ENCODE peak calls at places on chromosomes 4 and X, in nine cellular contexts. E is fibroblast of lung; X is CD8-positive, alpha-beta T cell; W is Karpas-422; A is PC-3; V is ovary; U is MM.1S; R is K562; H is transverse colon. C is an unnamed sample.

GRCh38 chr4:148375581-148375980 is 66.6 kb downstream of the NR3C2 start:
- DNase-seq in X (no peak), E (no peak), R (no peak), U (no peak), V (no peak), H (no peak), W (no peak), A (no peak), C (no peak)

GRCh38 chr4:162274354-162274753 is 110.6 kb upstream of the FSTL5 start:
- DNase-seq in H (peak; percentile 26), X (no peak), E (no peak), A (peak; percentile 11), V (no peak), W (peak; percentile 44), R (no peak), U (peak; percentile 43), C (no peak)

GRCh38 chrX:1535241-1536041 is 1.5 kb downstream of the P2RY8 start:
- DNase-seq in V (no peak), U (peak; percentile 50), A (no peak), W (peak; percentile 82), X (peak; percentile 40), E (no peak), R (no peak), H (peak; percentile 39), C (no peak)

GRCh38 chrX:13087322-13088154 is 43.1 kb upstream of the FAM9C start:
- DNase-seq in H (peak; percentile 45), A (peak; percentile 85), X (peak; percentile 57), V (no peak), R (no peak), E (no peak), W (no peak), U (peak; percentile 86), C (no peak)

GRCh38 chr4:124591646-124592045 is 120.9 kb downstream of the ANKRD50 start:
- DNase-seq in X (no peak), A (no peak), H (no peak), U (no peak), R (no peak), E (no peak), W (no peak), V (no peak), C (no peak)

GRCh38 chrX:11137543-11138139 is 26.5 kb downstream of the HCCS start:
- DNase-seq in U (peak; percentile 28), H (no peak), V (no peak), A (peak; percentile 73), E (peak; percentile 75), R (no peak), X (no peak), W (peak; percentile 79), C (peak; percentile 16)

GRCh38 chrX:8235026-8235425 is 64.0 kb upstream of the VCX2 start:
- DNase-seq in A (peak; percentile 10), H (no peak), X (no peak), U (no peak), R (no peak), V (no peak), W (no peak), E (peak; percentile 2), C (no peak)

GRCh38 chrX:57453901-57454300 is 137.9 kb upstream of the ZXDB start:
- DNase-seq in U (peak; percentile 34), A (peak; percentile 49), R (peak; percentile 8), H (no peak), W (peak; percentile 75), E (no peak), X (no peak), V (no peak), C (no peak)

GRCh38 chr4:37802068-37802666 is 24.3 kb upstream of the PGM2 start:
- DNase-seq in R (peak; percentile 11), X (no peak), V (peak; percentile 20), A (peak; percentile 84), U (peak; percentile 19), E (peak; percentile 80), W (no peak), H (peak; percentile 68), C (peak; percentile 8)

GRCh38 chrX:46204721-46205422 is 340.3 kb downstream of the ZNF674 start:
- DNase-seq in A (peak; percentile 64), R (no peak), X (no peak), U (peak; percentile 6), E (no peak), W (no peak), V (no peak), H (no peak), C (no peak)

GRCh38 chr4:13656569-13656988 is 29.1 kb upstream of the BOD1L1 start:
- DNase-seq in R (peak; percentile 65), H (peak; percentile 54), U (peak; percentile 55), E (peak; percentile 81), A (peak; percentile 67), V (peak; percentile 49), X (peak; percentile 63), W (peak; percentile 81), C (peak; percentile 61)

GRCh38 chrX:72659726-72660125 is 54.4 kb downstream of the PHKA1 start:
- DNase-seq in U (no peak), V (no peak), X (no peak), R (no peak), H (no peak), E (no peak), A (no peak), W (no peak), C (no peak)

GRCh38 chr4:19575959-19576358 is 675.7 kb upstream of the SLIT2 start:
- DNase-seq in A (no peak), X (no peak), H (no peak), E (no peak), R (no peak), U (peak; percentile 10), V (no peak), W (no peak), C (no peak)

DNA sequence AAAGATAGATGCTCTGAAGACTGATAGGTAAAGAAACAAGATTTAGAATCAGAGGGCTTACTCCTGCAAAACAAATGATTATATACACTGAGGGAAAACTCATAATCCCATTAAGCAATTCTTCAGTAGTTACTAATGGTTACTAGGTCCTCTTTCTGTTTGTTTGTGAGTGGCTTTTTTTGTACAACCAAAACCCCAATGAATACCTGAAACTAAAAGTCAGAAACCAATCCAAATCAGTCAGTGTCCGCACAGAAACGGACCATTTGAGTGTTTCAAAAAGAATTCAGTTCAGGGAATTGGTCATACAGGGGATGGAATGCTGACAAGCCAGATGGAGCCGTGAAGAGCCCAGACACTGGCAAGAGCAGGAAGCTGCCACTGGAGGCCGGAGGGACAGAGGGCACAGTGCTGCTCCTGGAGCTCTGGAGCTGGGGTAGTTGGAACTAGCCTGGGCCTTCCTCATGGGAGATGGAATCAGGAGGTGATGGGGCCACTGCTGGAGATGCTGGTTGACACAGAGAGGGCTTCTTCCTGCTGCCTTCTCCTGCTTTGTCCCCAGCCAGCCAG is 31.9 kb downstream of the SETD7 start:
- DNase-seq in U (no peak), W (no peak), H (no peak), E (no peak), R (no peak), A (peak; percentile 19), X (no peak), V (no peak), C (no peak)
- H3K36me3 ChIP-seq in U (peaks cover 13% of the 10 kb centered on the region), W (peaks cover 64% of the 10 kb centered on the region), H (no peaks in the 10 kb centered on the region), E (peaks cover 6% of the 10 kb centered on the region), R (no peaks in the 10 kb centered on the region), A (peaks cover 24% of the 10 kb centered on the region), X (no peaks in the 10 kb centered on the region), V (no peaks in the 10 kb centered on the region), C (peaks cover 95% of the 10 kb centered on the region)

DNA sequence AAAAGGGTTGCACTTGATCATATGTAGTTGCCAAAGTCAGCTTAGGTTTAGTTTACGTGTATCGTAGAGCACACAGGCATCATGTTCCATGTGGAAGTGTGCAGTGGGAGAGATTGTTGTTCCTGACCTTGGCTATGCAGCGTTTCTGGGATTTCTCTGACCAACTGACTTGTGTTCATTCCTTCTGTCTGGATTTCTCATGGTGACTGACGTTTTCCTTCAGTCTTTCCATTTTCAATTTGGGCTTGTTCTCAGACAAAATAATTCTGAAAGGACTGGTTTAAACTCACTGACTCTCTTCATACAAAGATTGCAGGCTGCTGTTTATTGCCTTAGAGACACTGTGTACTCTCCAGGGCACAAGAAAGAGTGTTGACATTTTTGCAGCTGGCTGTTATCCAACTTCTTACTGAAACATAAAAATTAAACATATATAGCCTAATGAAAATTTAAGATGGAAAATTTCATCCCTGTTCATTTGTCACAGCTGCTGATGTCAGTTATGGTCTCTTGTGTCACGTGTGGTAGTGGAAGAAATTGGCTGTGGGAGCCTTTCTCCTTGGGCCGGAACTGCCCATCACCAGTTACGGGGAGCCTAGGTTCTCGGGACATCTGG is 95.4 kb downstream of the TNIP2 start:
- DNase-seq in H (no peak), A (no peak), V (no peak), E (peak; percentile 74), R (no peak), W (no peak), X (no peak), U (no peak), C (no peak)
- H3K36me3 ChIP-seq in H (no peaks in the 10 kb centered on the region), A (peaks cover 17% of the 10 kb centered on the region), V (no peaks in the 10 kb centered on the region), E (peaks cover 15% of the 10 kb centered on the region), R (peaks cover 75% of the 10 kb centered on the region), W (peaks cover 10% of the 10 kb centered on the region), X (peaks cover 28% of the 10 kb centered on the region), U (peaks cover 3% of the 10 kb centered on the region), C (peaks cover 65% of the 10 kb centered on the region)

DNA sequence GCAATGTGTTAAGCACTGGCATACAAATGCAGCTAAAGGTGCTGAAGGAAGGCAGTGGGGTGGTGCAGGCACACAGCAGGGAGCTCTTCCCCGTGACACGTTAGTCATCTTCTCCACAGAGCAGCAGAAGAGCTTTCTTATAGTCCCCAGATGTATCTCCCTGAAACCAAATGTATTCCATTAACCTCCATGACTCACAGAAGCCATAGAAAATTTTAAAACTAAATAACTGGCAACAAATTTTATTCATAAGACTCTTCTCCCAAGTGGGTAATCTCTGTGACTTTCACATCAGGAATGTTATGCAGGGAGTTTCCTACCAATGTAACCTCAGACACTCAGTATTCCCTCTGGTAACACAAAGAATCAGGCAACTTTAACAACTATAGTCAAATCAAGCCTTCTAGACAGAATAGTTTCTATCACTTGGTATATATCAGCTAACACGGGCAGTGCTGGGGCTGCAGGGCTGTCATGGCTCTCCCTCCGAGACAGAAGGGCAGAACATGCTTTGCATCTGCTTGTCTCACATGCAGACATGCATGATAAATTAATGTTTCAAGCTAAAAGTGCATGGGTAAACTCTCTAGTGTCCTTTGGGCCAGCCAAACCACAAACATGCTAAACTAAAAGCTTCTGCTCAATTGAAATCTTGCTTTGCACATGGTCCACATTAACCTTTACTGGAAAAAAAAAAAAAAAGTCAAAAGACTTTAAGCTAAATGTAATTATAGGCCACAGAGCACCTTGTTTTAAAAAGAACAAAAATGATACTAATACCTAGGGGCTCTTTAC is 28.2 kb downstream of the ANXA5 start:
- DNase-seq in X (no peak), W (no peak), U (no peak), V (no peak), H (no peak), R (no peak), A (peak; percentile 59), E (peak; percentile 94), C (no peak)
- H3K36me3 ChIP-seq in X (no peaks in the 10 kb centered on the region), W (peaks cover 11% of the 10 kb centered on the region), U (peaks cover 14% of the 10 kb centered on the region), V (no peaks in the 10 kb centered on the region), H (no peaks in the 10 kb centered on the region), R (peaks cover 38% of the 10 kb centered on the region), A (peaks cover 72% of the 10 kb centered on the region), E (peaks cover 11% of the 10 kb centered on the region), C (peaks cover 73% of the 10 kb centered on the region)

DNA sequence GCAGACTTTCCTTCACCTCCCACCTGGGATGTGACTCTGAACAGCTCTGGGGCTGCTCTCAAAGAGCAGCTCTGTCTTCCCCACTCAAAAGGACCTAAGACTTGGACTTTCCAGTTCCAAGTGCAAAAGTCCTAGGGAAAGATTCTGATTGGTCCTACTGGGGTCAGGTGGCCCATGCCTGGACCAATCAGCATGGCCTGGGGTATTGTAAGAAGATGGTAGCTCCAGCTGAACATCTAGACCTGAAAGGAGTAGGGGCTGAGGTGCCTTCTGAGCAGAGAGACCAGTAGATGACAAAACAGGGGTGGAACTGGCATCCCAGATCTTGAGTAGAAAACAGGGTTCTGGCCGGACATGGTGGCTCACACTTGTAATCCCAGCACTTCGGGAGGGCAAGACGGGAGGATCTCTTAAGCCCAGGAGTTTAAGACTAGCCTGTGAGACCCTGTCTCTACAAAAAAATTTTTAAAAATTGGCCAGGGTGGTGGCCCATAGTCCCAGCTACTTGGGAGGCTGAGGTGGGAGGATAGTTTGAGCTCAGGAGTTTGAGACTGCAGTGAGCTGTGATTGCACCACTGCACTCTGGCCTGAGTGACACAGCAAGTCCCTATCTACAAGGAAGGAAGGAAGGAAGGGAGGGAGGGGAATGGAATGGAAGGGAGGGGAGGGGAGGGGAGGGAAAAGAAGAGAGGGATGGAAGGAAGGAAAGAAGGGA is 27.4 kb upstream of the MRFAP1 start:
- DNase-seq in W (no peak), E (no peak), A (no peak), H (no peak), X (no peak), R (peak; percentile 71), V (no peak), U (no peak), C (no peak)
- H3K36me3 ChIP-seq in W (peaks cover 7% of the 10 kb centered on the region), E (peaks cover 13% of the 10 kb centered on the region), A (no peaks in the 10 kb centered on the region), H (no peaks in the 10 kb centered on the region), X (peaks cover 37% of the 10 kb centered on the region), R (peaks cover 8% of the 10 kb centered on the region), V (no peaks in the 10 kb centered on the region), U (no peaks in the 10 kb centered on the region), C (no peaks in the 10 kb centered on the region)

C was measured in SK-N-MC.